ENCODE peak calls at places on chromosomes 7 and 10, in seven cellular contexts. Z is Calu3; W is choroid plexus epithelial cell; K is nephron progenitor cell; O is left lung; S is Panc1; P is CD8-positive, alpha-beta T cell. Y is an unnamed sample.

GRCh38 chr7:130148561-130148960 is 56.6 kb downstream of the TMEM209 start:
- DNase-seq in P (no peak), S (no peak), K (no peak), O (no peak), W (no peak), Z (no peak), Y (no peak)

GRCh38 chr7:23334482-23335056 is 35.4 kb downstream of the MALSU1 start:
- DNase-seq in Z (peak; percentile 73), S (peak; percentile 99), K (no peak), P (no peak), O (no peak), W (peak; percentile 94), Y (no peak)

GRCh38 chr7:74483402-74484336 is 30.0 kb downstream of the GTF2IRD1 start:
- DNase-seq in W (peak; percentile 62), O (no peak), K (no peak), P (no peak), S (no peak), Z (no peak), Y (no peak)

GRCh38 chr7:127594490-127594889 is 954 bp downstream of the FSCN3 start:
- DNase-seq in O (no peak), K (no peak), Z (no peak), P (no peak), S (no peak), W (no peak), Y (no peak)

GRCh38 chr7:91660734-91661355 is 219.7 kb downstream of the MTERF1 start:
- DNase-seq in Z (no peak), O (no peak), S (no peak), K (no peak), P (no peak), W (no peak), Y (no peak)

GRCh38 chr7:776992-777520 is 50.0 kb upstream of the PRKAR1B start:
- DNase-seq in W (no peak), K (no peak), S (no peak), O (peak; percentile 55), P (no peak), Z (no peak), Y (no peak)

GRCh38 chr10:48455055-48455391 is 148.5 kb downstream of the MAPK8 start:
- DNase-seq in S (no peak), Z (no peak), P (no peak), O (no peak), K (peak; percentile 1), W (no peak), Y (peak; percentile 9)

GRCh38 chr7:30760514-30761213 is 8.7 kb downstream of the INMT start:
- DNase-seq in S (no peak), O (no peak), Z (no peak), W (no peak), K (no peak), P (no peak), Y (no peak)

GRCh38 chr7:18494821-18495408 is 634 bp upstream of the HDAC9 start:
- DNase-seq in S (no peak), P (no peak), K (no peak), Z (no peak), O (no peak), W (peak; percentile 61), Y (no peak)

GRCh38 chr10:70656489-70656888 is 15.8 kb upstream of the ADAMTS14 start:
- DNase-seq in P (no peak), Z (no peak), W (peak; percentile 99), O (no peak), K (no peak), S (peak; percentile 71), Y (no peak)

GRCh38 chr10:15245530-15245929 is 77.0 kb upstream of the NMT2 start:
- DNase-seq in O (no peak), K (no peak), P (no peak), S (no peak), W (peak; percentile 28), Z (no peak), Y (no peak)
- TF ChIP-seq CTCF in O (no peak), K (peak; percentile 23), P (peak; percentile 37), S (peak; percentile 42), W (peak; percentile 61), Z (peak; percentile 31), Y (no peak)

DNA sequence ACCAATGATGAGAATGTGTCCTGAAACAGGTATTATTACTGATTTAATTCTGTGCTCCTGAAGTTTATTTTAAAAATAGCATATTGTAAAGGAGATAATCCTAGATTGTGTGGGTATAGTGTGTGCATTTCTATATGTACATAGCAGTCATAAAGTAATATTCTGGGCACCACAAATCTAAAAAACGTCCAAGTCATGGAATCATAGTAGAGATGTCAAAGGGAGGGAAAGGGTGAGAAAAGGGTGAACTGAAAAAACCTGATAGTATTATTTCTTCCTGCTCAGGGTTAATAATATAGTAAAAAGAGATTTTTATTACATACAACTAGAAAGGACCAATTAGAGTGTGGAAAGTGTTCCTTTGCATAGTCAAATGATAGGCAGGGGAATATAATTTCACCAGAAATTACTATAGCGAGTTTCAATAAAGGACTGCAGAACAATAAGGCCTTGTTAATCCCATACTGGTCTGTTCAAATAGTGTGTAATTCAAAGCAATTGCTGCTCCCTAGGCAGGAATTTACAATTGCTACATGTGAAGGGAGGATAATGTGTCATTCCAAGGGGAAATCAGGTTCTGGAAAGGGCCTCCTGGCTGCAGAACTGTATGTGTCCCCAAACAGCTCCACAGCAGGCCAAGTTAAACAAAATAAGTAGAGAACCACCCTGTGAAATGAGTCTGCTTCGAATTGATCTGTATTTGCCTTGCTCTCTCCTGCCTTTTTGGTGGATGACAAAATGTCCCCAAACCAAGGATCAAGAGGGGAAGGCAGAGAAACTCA is 42.5 kb upstream of the KMT2E start:
- DNase-seq in W (no peak), Z (no peak), K (no peak), S (no peak), P (no peak), O (no peak), Y (no peak)
- TF ChIP-seq CTCF in W (peak; percentile 4), Z (no peak), K (no peak), S (no peak), P (no peak), O (no peak), Y (no peak)

GRCh38 chr10:88491314-88491713 is 91.8 kb downstream of the RNLS start:
- DNase-seq in K (no peak), O (no peak), S (no peak), W (no peak), P (no peak), Z (no peak), Y (no peak)

GRCh38 chr10:88494537-88494936 is 88.6 kb downstream of the RNLS start:
- DNase-seq in K (no peak), S (no peak), P (no peak), Z (no peak), O (no peak), W (no peak), Y (no peak)

GRCh38 chr10:88490216-88490980 is 92.7 kb downstream of the RNLS start:
- DNase-seq in W (peak; percentile 16), K (no peak), S (no peak), O (no peak), Z (no peak), P (no peak), Y (no peak)

GRCh38 chr10:88497878-88498277 is 85.2 kb downstream of the RNLS start:
- DNase-seq in Z (no peak), W (no peak), O (no peak), P (no peak), S (no peak), K (no peak), Y (no peak)

DNA sequence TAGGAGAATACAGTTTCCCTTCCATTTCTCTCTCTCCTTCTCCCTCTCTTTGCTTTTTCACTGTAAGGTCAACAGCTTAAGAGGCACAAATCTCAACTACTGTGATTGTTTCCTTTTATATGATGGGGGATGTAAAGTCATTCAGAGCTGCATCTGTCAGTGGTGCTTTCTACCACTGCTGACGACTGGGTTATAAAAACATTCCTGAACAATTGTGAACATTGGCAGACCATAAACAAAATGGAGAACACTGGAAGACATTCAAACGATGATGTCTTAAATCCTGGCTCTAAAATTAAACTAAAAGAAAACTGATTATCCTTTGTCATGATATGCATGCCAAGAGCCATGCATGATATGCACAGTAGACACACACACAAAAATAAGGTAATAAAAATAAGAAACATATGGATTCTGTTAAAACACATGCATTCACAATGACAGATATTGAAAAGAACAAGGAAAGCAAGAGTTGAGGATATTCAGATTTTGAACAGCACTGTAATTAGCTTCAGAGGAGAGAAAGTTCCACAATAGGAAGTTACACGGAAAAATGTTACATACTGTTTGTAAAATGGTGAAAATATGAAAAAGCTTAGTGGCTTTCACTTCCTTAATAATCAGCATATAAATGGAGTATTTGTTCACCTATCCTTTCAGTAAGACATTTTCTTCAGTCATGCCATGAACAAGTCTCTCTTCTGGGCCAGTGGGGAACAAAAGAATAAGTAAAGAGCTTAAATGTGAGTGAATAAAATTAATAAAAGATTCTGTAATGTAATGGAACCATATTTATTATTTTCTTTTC is 89.2 kb downstream of the RNLS start:
- DNase-seq in O (no peak), Z (no peak), W (peak; percentile 81), K (no peak), S (no peak), P (no peak), Y (no peak)
- TF ChIP-seq CTCF in O (no peak), Z (no peak), W (no peak), K (no peak), S (no peak), P (no peak), Y (no peak)

GRCh38 chr10:50350366-50350765 is 99.0 kb upstream of the ASAH2 start:
- DNase-seq in P (no peak), Z (no peak), W (no peak), O (no peak), S (no peak), K (no peak), Y (no peak)
- TF ChIP-seq CTCF in P (no peak), Z (no peak), W (no peak), O (no peak), S (no peak), K (no peak), Y (no peak)

GRCh38 chr10:78437407-78437768 is 403.7 kb downstream of the RPS24 start:
- DNase-seq in W (no peak), K (no peak), O (no peak), Z (no peak), S (no peak), P (no peak), Y (no peak)

GRCh38 chr10:78436223-78436575 is 402.5 kb downstream of the RPS24 start:
- DNase-seq in O (no peak), P (no peak), S (no peak), W (no peak), Z (no peak), K (no peak), Y (no peak)

GRCh38 chr10:78438907-78439809 is 405.5 kb downstream of the RPS24 start:
- DNase-seq in P (no peak), S (no peak), K (no peak), Z (no peak), W (no peak), O (no peak), Y (no peak)

GRCh38 chr10:78436706-78437406 is 403.2 kb downstream of the RPS24 start:
- DNase-seq in W (no peak), K (no peak), P (no peak), S (no peak), O (no peak), Z (no peak), Y (no peak)

GRCh38 chr10:78438094-78438906 is 404.6 kb downstream of the RPS24 start:
- DNase-seq in P (no peak), S (no peak), Z (no peak), K (no peak), O (no peak), W (no peak), Y (no peak)
- TF ChIP-seq CTCF in P (no peak), S (no peak), Z (peak; percentile 25), K (no peak), O (no peak), W (peak; percentile 6), Y (no peak)

Y was measured in natural killer cell.